ENCODE peak calls at places on chromosome 18, in eight cellular contexts. Q is iPS DF 6.9; Y is A549; N is colonic mucosa; B is CD4-positive, alpha-beta T cell; F is ovary; H is Panc1; X is heart right ventricle. Z is an unnamed sample. For H3K9me3, the result is how much of the 10 kb centered on the place peaks cover.

GRCh38 chr18:6731197-6731596 is 1.7 kb downstream of the ARHGAP28 start:
- DNase-seq in F (no peak), Y (no peak), N (no peak), Q (no peak), H (no peak), B (no peak), X (no peak), Z (no peak)

GRCh38 chr18:28606686-28607085 is 429.8 kb upstream of the CDH2 start:
- DNase-seq in H (no peak), F (no peak), N (no peak), Q (no peak), Y (no peak), B (no peak), X (no peak), Z (no peak)

GRCh38 chr18:68417166-68417776 is 297.6 kb downstream of the TMX3 start:
- DNase-seq in N (no peak), X (no peak), B (no peak), Q (no peak), Y (no peak), F (no peak), H (no peak), Z (no peak)

GRCh38 chr18:50879302-50880107 is 587 bp downstream of the ME2 start:
- DNase-seq in Y (no peak), H (no peak), N (peak), Q (no peak), B (peak), X (no peak), F (no peak), Z (no peak)

GRCh38 chr18:74631242-74632087 is 33.8 kb downstream of the ZNF407 start:
- DNase-seq in Y (no peak), F (no peak), H (no peak), X (no peak), N (no peak), B (peak), Q (no peak), Z (no peak)

GRCh38 chr18:30999887-31000628 is 42.5 kb downstream of the DSC3 start:
- DNase-seq in B (no peak), Y (no peak), N (no peak), H (no peak), X (no peak), F (no peak), Q (no peak), Z (no peak)

GRCh38 chr18:46338761-46339160 is 234.6 kb downstream of the HAUS1 start:
- DNase-seq in F (no peak), N (no peak), Y (no peak), X (no peak), B (no peak), Q (no peak), H (no peak), Z (no peak)

GRCh38 chr18:45951021-45951714 is 16.0 kb downstream of the EPG5 start:
- DNase-seq in H (no peak), N (no peak), F (no peak), Y (no peak), B (no peak), X (no peak), Q (no peak), Z (no peak)

GRCh38 chr18:64474279-64474678 is 325.4 kb upstream of the LINC00305 start:
- DNase-seq in B (no peak), H (no peak), F (no peak), N (no peak), Q (no peak), X (no peak), Y (no peak), Z (no peak)

GRCh38 chr18:53745228-53745967 is 479.1 kb downstream of the MBD2 start:
- DNase-seq in N (peak), Q (no peak), H (no peak), F (no peak), Y (no peak), X (no peak), B (no peak), Z (no peak)

GRCh38 chr18:40159141-40160017 is 1795.7 kb upstream of the PIK3C3 start:
- DNase-seq in Q (peak), H (no peak), Y (no peak), N (no peak), X (no peak), F (no peak), B (no peak), Z (no peak)

GRCh38 chr18:7813131-7813530 is 246.0 kb downstream of the PTPRM start:
- DNase-seq in Y (no peak), Q (no peak), H (no peak), N (no peak), F (no peak), B (no peak), X (no peak), Z (no peak)

GRCh38 chr18:1777843-1778242 is 793.5 kb downstream of the METTL4 start:
- DNase-seq in H (no peak), Y (no peak), N (no peak), F (no peak), B (no peak), X (no peak), Q (no peak), Z (no peak)

GRCh38 chr18:45166341-45167108 is 448.8 kb upstream of the SLC14A2 start:
- DNase-seq in N (peak), Q (no peak), Y (peak), F (no peak), X (no peak), B (no peak), H (no peak), Z (no peak)

GRCh38 chr18:50097702-50098101 is 97.2 kb downstream of the MYO5B start:
- DNase-seq in H (no peak), B (no peak), F (no peak), X (no peak), N (peak), Y (no peak), Q (no peak), Z (no peak)

GRCh38 chr18:3983351-3983969 is 471.6 kb downstream of the DLGAP1 start:
- DNase-seq in N (no peak), Y (peak), H (no peak), X (no peak), F (no peak), B (no peak), Q (no peak), Z (no peak)

GRCh38 chr18:75341897-75342296 is 85.6 kb downstream of the SMIM21 start:
- DNase-seq in Y (no peak), X (no peak), N (no peak), B (no peak), Q (no peak), F (no peak), H (no peak), Z (no peak)

GRCh38 chr18:54647176-54647575 is 56.1 kb downstream of the DYNAP start:
- DNase-seq in N (peak), Q (peak), Y (no peak), F (no peak), H (no peak), X (no peak), B (no peak), Z (no peak)

GRCh38 chr18:21742323-21742687 is 1.7 kb downstream of the MIB1 start:
- DNase-seq in N (no peak), Y (no peak), Q (no peak), H (no peak), B (no peak), X (no peak), F (no peak), Z (no peak)

GRCh38 chr18:741931-742512 is 29.6 kb upstream of the ENOSF1 start:
- DNase-seq in Y (peak), X (no peak), F (no peak), B (no peak), N (no peak), Q (no peak), H (peak), Z (no peak)

GRCh38 chr18:50816767-50817166 is 3.0 kb downstream of the MRO start:
- DNase-seq in X (no peak), N (no peak), F (no peak), Q (no peak), Y (no peak), H (no peak), B (no peak), Z (no peak)

GRCh38 chr18:63016270-63016669 is 300.9 kb downstream of the PHLPP1 start:
- DNase-seq in Q (no peak), N (peak), B (peak), H (peak), X (no peak), Y (peak), F (no peak), Z (no peak)

GRCh38 chr18:23675896-23676295 is 13.2 kb upstream of the ANKRD29 start:
- DNase-seq in N (no peak), F (no peak), X (no peak), H (no peak), B (no peak), Q (no peak), Y (no peak), Z (no peak)

GRCh38 chr18:25253779-25254178 is 98.2 kb downstream of the ZNF521 start:
- DNase-seq in F (no peak), H (no peak), X (no peak), N (no peak), Q (no peak), B (no peak), Y (no peak), Z (no peak)

GRCh38 chr18:79786781-79787526 is 10.8 kb upstream of the KCNG2 start:
- DNase-seq in N (no peak), B (no peak), Y (no peak), H (no peak), Q (no peak), F (no peak), X (no peak), Z (no peak)

GRCh38 chr18:38025433-38026038 is 459.9 kb upstream of the CELF4 start:
- DNase-seq in H (no peak), N (no peak), Q (no peak), F (no peak), X (no peak), B (no peak), Y (no peak), Z (no peak)

GRCh38 chr18:80210312-80211083 is 36.8 kb downstream of the PARD6G start:
- DNase-seq in N (peak), B (no peak), X (no peak), Y (no peak), H (no peak), Q (no peak), F (no peak), Z (no peak)

GRCh38 chr18:29034113-29034856 is 857.4 kb upstream of the CDH2 start:
- DNase-seq in B (no peak), Q (no peak), H (no peak), N (no peak), Y (no peak), X (no peak), F (no peak), Z (no peak)

GRCh38 chr18:13218376-13219011 is at the start of gene LDLRAD4:
- DNase-seq in Q (no peak), X (peak), N (peak), Y (no peak), B (peak), H (no peak), F (peak), Z (no peak)

GRCh38 chr18:72700961-72701710 is 157.0 kb upstream of the CBLN2 start:
- DNase-seq in N (no peak), Q (no peak), B (no peak), H (no peak), X (no peak), F (no peak), Y (no peak), Z (no peak)

GRCh38 chr18:49238433-49239042 is 221.9 kb downstream of the DYM start:
- DNase-seq in X (no peak), H (no peak), B (no peak), Q (no peak), N (no peak), Y (no peak), F (no peak), Z (no peak)

GRCh38 chr18:23855721-23856120 is 158.8 kb upstream of the TTC39C start:
- DNase-seq in Q (no peak), X (no peak), H (no peak), N (no peak), B (no peak), F (no peak), Y (no peak), Z (no peak)

GRCh38 chr18:26617151-26617554 is 68.8 kb upstream of the KCTD1 start:
- DNase-seq in Q (no peak), F (no peak), B (no peak), H (no peak), X (no peak), Y (peak), N (no peak), Z (no peak)

GRCh38 chr18:47418746-47419145 is 167.3 kb upstream of the SKOR2 start:
- DNase-seq in N (no peak), Q (no peak), X (no peak), H (no peak), F (no peak), B (no peak), Y (no peak), Z (no peak)

GRCh38 chr18:35203001-35203553 is 37.8 kb upstream of the ZNF397 start:
- DNase-seq in H (no peak), F (no peak), X (no peak), B (no peak), N (no peak), Y (no peak), Q (no peak), Z (no peak)

GRCh38 chr18:63590368-63590767 is 3.2 kb downstream of the SERPINB13 start:
- DNase-seq in N (no peak), Q (no peak), B (no peak), Y (no peak), F (no peak), H (no peak), X (no peak), Z (no peak)

DNA sequence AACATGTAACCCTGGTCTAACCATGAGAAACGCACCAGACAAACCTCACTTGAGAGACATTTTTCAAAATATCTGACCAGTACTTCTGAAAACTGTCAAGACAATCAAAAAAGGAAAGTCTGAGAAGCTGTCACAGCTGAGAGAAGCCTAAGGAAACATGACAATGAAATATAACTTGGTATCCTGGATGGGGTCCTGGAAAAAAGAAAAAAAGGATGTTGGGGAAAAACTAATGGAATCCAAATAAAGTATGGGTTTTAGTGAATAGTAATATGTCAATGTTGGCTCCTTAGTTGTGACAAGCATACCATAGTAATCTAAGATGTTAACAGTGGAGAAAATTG is 9.3 kb upstream of the TXNDC2 start:
- DNase-seq in H (no peak), X (no peak), Y (no peak), N (no peak), F (no peak), B (no peak), Q (no peak), Z (no peak)
- H3K27ac ChIP-seq in H (peak), X (no peak), Y (peak), N (peak), F (peak), B (no peak), Q (no peak), Z (peak)

GRCh38 chr18:32271649-32272324 is 81.9 kb downstream of the MEP1B start:
- DNase-seq in N (no peak), F (no peak), X (no peak), B (no peak), Q (no peak), Y (peak), H (peak), Z (no peak)

GRCh38 chr18:32276256-32276655 is 86.4 kb downstream of the MEP1B start:
- DNase-seq in Q (no peak), F (no peak), X (no peak), Y (no peak), B (no peak), N (no peak), H (no peak), Z (no peak)

GRCh38 chr18:32277492-32277988 is 87.7 kb downstream of the MEP1B start:
- DNase-seq in H (no peak), Y (no peak), Q (no peak), F (no peak), B (no peak), N (no peak), X (no peak), Z (no peak)

GRCh38 chr18:32276896-32277295 is 87.1 kb downstream of the MEP1B start:
- DNase-seq in Q (no peak), H (no peak), N (no peak), F (no peak), Y (no peak), B (no peak), X (no peak), Z (no peak)

GRCh38 chr18:32274307-32274706 is 84.5 kb downstream of the MEP1B start:
- DNase-seq in Q (no peak), N (no peak), Y (no peak), F (no peak), H (no peak), X (no peak), B (no peak), Z (no peak)
- H3K9me3 ChIP-seq in Q (under half), N (under half), Y (under half), F (under half), H (under half), X (under half), B (under half), Z (under half)

GRCh38 chr18:2967357-2967756 is 45.6 kb downstream of the LPIN2 start:
- DNase-seq in F (no peak), X (no peak), Y (no peak), Q (no peak), B (no peak), H (no peak), N (no peak), Z (no peak)
- H3K27ac ChIP-seq in F (peak), X (no peak), Y (no peak), Q (no peak), B (peak), H (no peak), N (no peak), Z (no peak)

DNA sequence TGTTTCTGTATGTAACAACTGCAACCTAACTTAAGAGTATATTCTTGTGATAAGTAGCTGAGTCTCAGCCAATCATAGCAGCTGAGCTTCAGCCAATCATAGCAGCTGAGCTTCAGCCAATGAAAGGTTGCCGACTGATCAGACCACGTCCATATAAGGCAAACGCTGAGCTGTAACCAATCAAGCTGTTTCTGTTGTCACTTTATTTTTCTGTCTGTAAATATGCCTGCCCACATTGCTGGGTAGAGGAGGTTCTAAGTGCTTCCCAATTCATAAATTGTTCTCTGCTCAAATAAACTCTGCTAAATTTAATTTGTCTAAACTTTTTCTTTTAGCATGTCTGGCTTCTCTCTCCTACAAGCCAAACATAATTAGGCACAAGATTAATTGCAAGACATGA is 231.5 kb upstream of the TCF4 start:
- DNase-seq in N (no peak), Q (no peak), B (no peak), F (no peak), Y (no peak), H (no peak), X (no peak), Z (no peak)
- H3K9me3 ChIP-seq in N (under half), Q (under half), B (under half), F (under half), Y (under half), H (under half), X (under half), Z (under half)

GRCh38 chr18:77422974-77423373 is 173.3 kb downstream of the GALR1 start:
- DNase-seq in H (no peak), Y (no peak), B (no peak), X (no peak), F (no peak), N (no peak), Q (no peak), Z (no peak)

DNA sequence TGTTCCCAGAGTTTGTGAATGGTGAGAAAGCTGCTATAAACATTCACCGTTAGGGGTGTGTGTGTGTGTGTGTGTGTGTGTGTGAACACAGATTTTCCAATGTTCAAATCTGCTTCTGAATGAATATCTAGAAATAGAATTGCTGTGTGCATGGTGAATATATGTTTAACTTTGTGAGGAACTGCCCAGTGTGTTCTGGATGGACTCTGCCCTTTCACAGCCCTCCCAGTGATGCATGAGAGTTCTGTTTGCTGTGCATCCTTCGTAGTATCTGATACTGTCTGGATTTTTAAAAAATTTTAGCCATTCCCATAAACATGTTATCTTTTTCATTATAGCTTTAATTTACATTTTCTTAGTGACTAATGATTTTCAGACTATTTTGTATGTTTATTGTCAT is 173.8 kb downstream of the GALR1 start:
- DNase-seq in Q (no peak), H (no peak), B (no peak), F (no peak), X (no peak), N (no peak), Y (no peak), Z (no peak)
- H3K27ac ChIP-seq in Q (no peak), H (no peak), B (no peak), F (no peak), X (no peak), N (no peak), Y (no peak), Z (no peak)

GRCh38 chr18:71189581-71189980 is 900.7 kb downstream of the SOCS6 start:
- DNase-seq in X (no peak), N (no peak), H (no peak), Q (no peak), B (no peak), Y (no peak), F (no peak), Z (no peak)
- H3K9me3 ChIP-seq in X (under half), N (under half), H (under half), Q (under half), B (under half), Y (under half), F (under half), Z (under half)

GRCh38 chr18:57846258-57846657 is 43.1 kb upstream of the ATP8B1 start:
- DNase-seq in B (no peak), Q (no peak), F (no peak), H (no peak), N (no peak), Y (peak), X (no peak), Z (no peak)
- H3K27ac ChIP-seq in B (no peak), Q (no peak), F (no peak), H (no peak), N (no peak), Y (peak), X (no peak), Z (no peak)

GRCh38 chr18:8882632-8883408 is 177.5 kb downstream of the MTCL1 start:
- DNase-seq in N (no peak), X (no peak), F (no peak), H (no peak), Y (no peak), Q (peak), B (no peak), Z (no peak)

GRCh38 chr18:8871484-8871883 is 166.1 kb downstream of the MTCL1 start:
- DNase-seq in F (no peak), Q (no peak), N (no peak), B (no peak), Y (no peak), H (no peak), X (no peak), Z (no peak)

GRCh38 chr18:8881103-8881502 is 175.7 kb downstream of the MTCL1 start:
- DNase-seq in F (no peak), Q (no peak), N (no peak), Y (no peak), X (no peak), H (no peak), B (no peak), Z (no peak)

GRCh38 chr18:8874872-8875271 is 169.5 kb downstream of the MTCL1 start:
- DNase-seq in Y (no peak), Q (no peak), N (no peak), X (no peak), H (no peak), F (no peak), B (no peak), Z (no peak)

DNA sequence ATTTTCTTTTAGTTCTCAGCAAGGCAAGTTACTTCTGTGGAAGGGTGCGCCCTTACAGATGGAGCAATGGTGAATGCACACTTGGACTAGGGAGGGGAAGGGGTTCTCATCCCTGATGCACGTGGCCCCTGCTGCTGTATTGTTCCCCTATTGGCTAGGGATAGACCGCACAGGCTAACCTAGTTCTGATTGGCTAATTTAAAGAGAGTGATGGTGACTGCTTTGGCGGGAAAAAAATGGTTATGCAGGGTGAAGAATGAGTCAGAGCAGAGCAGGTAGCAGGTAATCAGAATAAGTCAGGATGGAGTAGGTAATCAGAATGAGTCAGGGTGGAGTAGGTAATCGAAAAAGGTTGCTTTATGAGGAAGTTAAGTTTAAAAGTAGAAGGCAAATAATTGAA is 171.5 kb downstream of the MTCL1 start:
- DNase-seq in X (no peak), B (no peak), Y (no peak), N (no peak), F (no peak), Q (no peak), H (no peak), Z (no peak)
- H3K9me3 ChIP-seq in X (under half), B (under half), Y (under half), N (under half), F (under half), Q (under half), H (under half), Z (under half)